ENCODE peak calls at places on chromosomes 11 and 22, in five cellular contexts. A is Peyer's patch, X is body of pancreas, S is H54, Z is K562. E is an unnamed sample.

GRCh38 chr11:33643167-33643817 is 57.3 kb downstream of the C11orf91 start:
- DNase-seq in A (no peak), X (no peak), S (no peak), Z (no peak), E (no peak)

GRCh38 chr22:48651036-48651890 is 1176.4 kb downstream of the BRD1 start:
- DNase-seq in A (no peak), X (no peak), S (no peak), Z (no peak), E (no peak)

GRCh38 chr11:76863196-76863777 is 2.6 kb downstream of the ACER3 start:
- DNase-seq in A (no peak), X (no peak), S (no peak), Z (no peak), E (no peak)

GRCh38 chr11:65796726-65797601 is 10.1 kb downstream of the OVOL1 start:
- DNase-seq in A (no peak), X (no peak), S (no peak), Z (no peak), E (no peak)

GRCh38 chr11:33716236-33716635 is 15.6 kb upstream of the C11orf91 start:
- DNase-seq in A (no peak), X (no peak), S (no peak), Z (peak), E (no peak)

GRCh38 chr11:2666828-2667570 is 32.8 kb downstream of the KCNQ1OT1 start:
- DNase-seq in A (no peak), X (peak), S (no peak), Z (no peak), E (peak)

GRCh38 chr22:29872145-29872893 is 10.7 kb upstream of the MTMR3 start:
- DNase-seq in A (no peak), X (no peak), S (no peak), Z (no peak), E (no peak)

GRCh38 chr22:37163096-37163489 is 13.4 kb upstream of the IL2RB start:
- DNase-seq in A (no peak), X (no peak), S (no peak), Z (no peak), E (no peak)

GRCh38 chr22:47206185-47206584 is 443.7 kb downstream of the TBC1D22A start:
- DNase-seq in A (no peak), X (no peak), S (no peak), Z (no peak), E (no peak)

GRCh38 chr11:71221201-71221600 is 31.2 kb downstream of the SHANK2 start:
- DNase-seq in A (no peak), X (no peak), S (no peak), Z (no peak), E (peak)

GRCh38 chr11:107769189-107769588 is 57.3 kb upstream of the SLN start:
- DNase-seq in A (no peak), X (no peak), S (no peak), Z (no peak), E (no peak)

GRCh38 chr11:93652161-93652597 is 9.3 kb upstream of the CEP295 start:
- DNase-seq in A (no peak), X (peak), S (no peak), Z (peak), E (no peak)

GRCh38 chr11:131838016-131838415 is 467.6 kb downstream of the NTM start:
- DNase-seq in A (no peak), X (no peak), S (no peak), Z (peak), E (no peak)

GRCh38 chr11:69882270-69882608 is 63.0 kb upstream of the FGF3 start:
- DNase-seq in A (peak), X (no peak), S (no peak), Z (no peak), E (no peak)

GRCh38 chr22:37498289-37498909 is 12.2 kb upstream of the MFNG start:
- DNase-seq in A (peak), X (peak), S (no peak), Z (peak), E (peak)

GRCh38 chr11:92340839-92341238 is 116.2 kb downstream of the FAT3 start:
- DNase-seq in A (no peak), X (no peak), S (peak), Z (peak), E (no peak)

GRCh38 chr11:115222863-115223530 is 281.2 kb downstream of the CADM1 start:
- DNase-seq in A (no peak), X (no peak), S (no peak), Z (no peak), E (no peak)

GRCh38 chr11:73401924-73402833 is 26.0 kb downstream of the RELT start:
- DNase-seq in A (no peak), X (no peak), S (no peak), Z (no peak), E (no peak)

GRCh38 chr11:27209562-27210005 is 153.4 kb downstream of the CCDC34 start:
- DNase-seq in A (no peak), X (peak), S (peak), Z (peak), E (no peak)

GRCh38 chr11:16987205-16987568 is 27.0 kb downstream of the PLEKHA7 start:
- DNase-seq in A (peak), X (peak), S (no peak), Z (peak), E (no peak)

GRCh38 chr22:45996241-45997076 is 19.5 kb upstream of the WNT7B start:
- DNase-seq in A (no peak), X (no peak), S (no peak), Z (no peak), E (peak)

GRCh38 chr22:28817919-28818859 is 17.8 kb upstream of the XBP1 start:
- DNase-seq in A (no peak), X (peak), S (no peak), Z (no peak), E (peak)

GRCh38 chr11:69144316-69144715 is 11.4 kb upstream of the SMIM38 start:
- DNase-seq in A (no peak), X (peak), S (no peak), Z (no peak), E (no peak)

GRCh38 chr11:39745401-39745800 is 1714.1 kb downstream of the LRRC4C start:
- DNase-seq in A (no peak), X (no peak), S (no peak), Z (no peak), E (no peak)

GRCh38 chr11:64048042-64048854 is 12.5 kb downstream of the FLRT1 start:
- DNase-seq in A (no peak), X (no peak), S (no peak), Z (no peak), E (no peak)

GRCh38 chr11:14414470-14415461 is 55.8 kb upstream of the RRAS2 start:
- DNase-seq in A (no peak), X (no peak), S (no peak), Z (peak), E (no peak)

GRCh38 chr22:26377170-26377825 is 51.8 kb upstream of the ASPHD2 start:
- DNase-seq in A (no peak), X (no peak), S (no peak), Z (no peak), E (no peak)

GRCh38 chr11:1193326-1194230 is 29.3 kb upstream of the MUC5B start:
- DNase-seq in A (peak), X (no peak), S (no peak), Z (no peak), E (peak)

GRCh38 chr11:95137299-95137698 is 47.7 kb downstream of the ENDOD1 start:
- DNase-seq in A (no peak), X (no peak), S (no peak), Z (no peak), E (no peak)

GRCh38 chr11:95143106-95143681 is 53.5 kb downstream of the ENDOD1 start:
- DNase-seq in A (no peak), X (no peak), S (no peak), Z (no peak), E (no peak)

GRCh38 chr11:95142431-95142830 is 52.8 kb downstream of the ENDOD1 start:
- DNase-seq in A (no peak), X (no peak), S (no peak), Z (no peak), E (no peak)

GRCh38 chr11:95138448-95138847 is 48.8 kb downstream of the ENDOD1 start:
- DNase-seq in A (no peak), X (no peak), S (no peak), Z (no peak), E (no peak)

DNA sequence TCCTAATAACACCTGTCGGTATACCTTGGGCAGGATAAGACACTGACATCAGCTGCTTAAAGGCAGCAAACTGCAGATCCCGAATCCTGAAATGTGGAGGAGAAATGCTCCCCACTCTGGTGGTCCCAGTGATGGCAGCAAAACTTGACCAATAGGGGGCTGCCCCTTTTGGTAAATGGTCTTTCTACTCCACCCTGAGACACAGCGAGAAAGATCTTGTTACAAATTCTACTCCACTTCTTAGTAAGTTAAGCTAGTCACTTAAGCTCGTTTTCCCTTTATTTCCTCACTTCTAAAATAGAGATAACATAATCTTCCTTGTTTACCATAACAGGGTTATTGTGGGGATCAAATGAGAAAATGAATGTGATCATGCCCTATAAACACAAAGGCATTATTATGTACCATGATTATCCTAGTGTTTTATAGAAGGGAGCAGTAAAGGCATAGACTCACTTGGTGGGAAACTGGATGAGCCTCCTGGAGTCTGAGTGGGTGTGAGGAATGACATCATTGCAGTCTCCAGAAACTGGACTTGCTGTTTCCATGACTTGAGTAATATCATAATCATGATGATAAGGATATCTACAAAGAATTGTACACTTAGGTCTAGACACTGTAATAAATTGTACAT is 50.9 kb downstream of the ENDOD1 start:
- DNase-seq in A (no peak), X (no peak), S (no peak), Z (peak), E (no peak)
- TF ChIP-seq POLR2A in A (no peak), X (no peak), S (no peak), Z (no peak), E (no peak)

DNA sequence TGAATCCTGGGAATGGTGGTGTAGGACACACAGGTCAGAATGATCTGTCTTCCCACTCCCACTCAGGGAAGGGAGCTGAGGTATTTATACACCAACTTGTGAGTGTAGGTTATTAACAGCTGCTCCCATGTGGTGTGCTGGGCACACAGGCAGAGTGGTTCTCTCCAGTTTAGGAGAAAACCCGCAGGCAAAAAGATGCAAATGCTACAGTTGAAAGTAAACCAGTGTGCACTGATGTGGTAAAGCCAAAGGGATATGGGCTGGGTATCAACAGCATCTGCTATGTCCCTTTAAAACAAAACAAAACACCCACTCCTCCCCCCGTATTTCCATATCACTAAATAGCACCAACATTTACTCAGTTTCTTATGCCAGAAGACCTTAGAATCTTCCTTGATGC is 75.4 kb upstream of the SYT13 start:
- DNase-seq in A (no peak), X (no peak), S (no peak), Z (no peak), E (no peak)
- TF ChIP-seq POLR2A in A (no peak), X (no peak), S (no peak), Z (no peak), E (no peak)

GRCh38 chr11:7513210-7514098 is at the start of gene PPFIBP2:
- DNase-seq in A (peak), X (peak), S (peak), Z (peak), E (peak)
- TF ChIP-seq POLR2A in A (no peak), X (peak), S (no peak), Z (no peak), E (peak)

GRCh38 chr11:44349328-44349727 is 39.4 kb upstream of the ALX4 start:
- DNase-seq in A (no peak), X (no peak), S (no peak), Z (no peak), E (no peak)

GRCh38 chr11:44348114-44348513 is 38.2 kb upstream of the ALX4 start:
- DNase-seq in A (no peak), X (no peak), S (no peak), Z (no peak), E (no peak)

GRCh38 chr11:44348721-44349120 is 38.8 kb upstream of the ALX4 start:
- DNase-seq in A (no peak), X (no peak), S (no peak), Z (no peak), E (no peak)

GRCh38 chr11:44345781-44346180 is 35.8 kb upstream of the ALX4 start:
- DNase-seq in A (no peak), X (no peak), S (no peak), Z (no peak), E (no peak)

DNA sequence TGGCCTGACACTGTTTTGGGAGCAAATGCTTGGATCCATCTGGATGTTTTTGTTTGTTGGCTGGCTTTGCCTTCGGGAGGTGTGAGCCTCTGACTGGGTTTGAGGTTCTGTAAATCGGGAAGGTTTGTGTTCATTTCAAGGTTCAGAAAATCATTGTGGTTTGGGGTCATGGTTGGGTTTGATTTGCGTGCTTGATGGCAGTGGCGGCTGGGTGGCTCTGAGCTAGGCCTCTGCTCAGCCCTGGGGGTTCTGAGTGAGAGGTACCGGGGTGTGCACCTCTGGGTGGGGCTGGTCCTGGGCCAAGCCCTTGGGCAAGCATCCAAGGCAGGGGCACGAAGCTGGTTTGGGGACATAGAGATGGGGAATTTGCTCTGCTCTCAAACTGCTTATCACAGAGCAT is 37.0 kb upstream of the ALX4 start:
- DNase-seq in A (no peak), X (no peak), S (no peak), Z (no peak), E (no peak)
- TF ChIP-seq POLR2A in A (no peak), X (no peak), S (no peak), Z (no peak), E (no peak)

GRCh38 chr11:119751281-119752060 is 22.5 kb upstream of the NECTIN1 start:
- DNase-seq in A (no peak), X (no peak), S (no peak), Z (no peak), E (peak)
- TF ChIP-seq POLR2A in A (no peak), X (no peak), S (no peak), Z (no peak), E (no peak)